ENCODE peak calls at places on chromosomes 16 and 17, in eight cellular contexts. K is HL-60; X is ACHN; T is stimulated activated CD8-positive, alpha-beta memory T cell treated with anti-CD3 and anti-CD28 coated beads, Interleukin-7, amount 100 ng/mL, for 1 hour; P is LHCN-M2; L is heart right ventricle; N is GM23248; G is epithelial cell of esophagus. H is an unnamed sample.

GRCh38 chr17:13777003-13777402 is 175.3 kb upstream of the HS3ST3A1 start:
- DNase-seq in N (peak), G (no peak), K (no peak), T (no peak), P (no peak), X (no peak), L (no peak), H (no peak)

GRCh38 chr16:89363621-89364393 is 126.6 kb downstream of the ANKRD11 start:
- DNase-seq in X (peak), K (peak), N (peak), L (no peak), P (peak), G (peak), T (no peak), H (peak)

GRCh38 chr17:50631195-50631907 is 3.3 kb upstream of the ABCC3 start:
- DNase-seq in L (no peak), G (no peak), T (no peak), N (peak), P (no peak), K (no peak), X (no peak), H (no peak)

GRCh38 chr17:63293310-63293709 is 152.8 kb downstream of the CYB561 start:
- DNase-seq in X (no peak), N (peak), T (no peak), P (peak), K (no peak), L (no peak), G (peak), H (peak)

GRCh38 chr16:55078699-55079415 is 148.2 kb downstream of the IRX5 start:
- DNase-seq in T (no peak), L (no peak), X (no peak), N (no peak), P (no peak), G (no peak), K (no peak), H (no peak)

GRCh38 chr17:78293896-78294295 is 62.5 kb downstream of the TMEM235 start:
- DNase-seq in K (no peak), X (no peak), N (no peak), P (no peak), L (no peak), G (no peak), T (no peak), H (no peak)

GRCh38 chr17:64634217-64634616 is 27.9 kb downstream of the SMURF2 start:
- DNase-seq in N (no peak), T (no peak), X (no peak), G (no peak), L (no peak), P (no peak), K (no peak), H (no peak)

GRCh38 chr16:57020651-57021050 is 31.3 kb downstream of the NLRC5 start:
- DNase-seq in K (no peak), X (no peak), G (no peak), P (no peak), L (no peak), T (no peak), N (no peak), H (no peak)

GRCh38 chr17:41683441-41684007 is 5.2 kb upstream of the EIF1 start:
- DNase-seq in T (no peak), G (no peak), N (no peak), X (no peak), K (no peak), L (no peak), P (no peak), H (no peak)

GRCh38 chr16:31215287-31216115 is 1.4 kb downstream of the PYDC1 start:
- DNase-seq in T (no peak), K (no peak), L (peak), N (peak), P (peak), G (peak), X (peak), H (peak)

GRCh38 chr17:15914400-15915165 is 30.3 kb upstream of the ADORA2B start:
- DNase-seq in X (no peak), N (peak), K (peak), P (peak), T (no peak), L (no peak), G (peak), H (no peak)

GRCh38 chr17:8807070-8807550 is 7.9 kb upstream of the MFSD6L start:
- DNase-seq in X (no peak), N (peak), T (no peak), L (no peak), K (peak), P (no peak), G (peak), H (no peak)

GRCh38 chr17:2122641-2123302 is 67.9 kb downstream of the HIC1 start:
- DNase-seq in L (peak), T (no peak), N (peak), K (peak), X (no peak), P (peak), G (peak), H (no peak)